ENCODE peak calls at places on chromosomes 1 and 21, in ten cellular contexts. G is B cell; D is Calu3; R is suprapubic skin; Y is psoas muscle; F is AG09309; W is stomach; M is left ventricle myocardium inferior; H is CD8-positive, alpha-beta T cell; T is nephron progenitor cell. O is an unnamed sample.

GRCh38 chr1:21184266-21184665 is 7.6 kb upstream of the EIF4G3 start:
- DNase-seq in G (peak), T (no peak), D (no peak), F (no peak), H (no peak), M (no peak), R (peak), W (no peak), Y (no peak), O (no peak)

GRCh38 chr1:217135987-217136894 is 413.0 kb upstream of the ESRRG start:
- DNase-seq in G (no peak), D (no peak), W (no peak), F (no peak), Y (no peak), R (no peak), H (no peak), T (peak), M (no peak), O (no peak)

GRCh38 chr1:2214541-2215241 is 13.4 kb upstream of the SKI start:
- DNase-seq in W (no peak), Y (peak), D (no peak), M (peak), T (no peak), F (no peak), G (no peak), R (no peak), H (no peak), O (peak)

GRCh38 chr1:197519741-197520334 is 251.8 kb downstream of the CRB1 start:
- DNase-seq in W (no peak), R (no peak), F (no peak), Y (no peak), H (no peak), M (no peak), D (no peak), T (no peak), G (no peak), O (no peak)

GRCh38 chr1:234014208-234014607 is 109.7 kb downstream of the SLC35F3 start:
- DNase-seq in F (no peak), R (no peak), G (no peak), T (no peak), H (no peak), W (no peak), Y (no peak), M (no peak), D (no peak), O (no peak)

GRCh38 chr1:188611432-188611831 is 1782.7 kb downstream of the PLA2G4A start:
- DNase-seq in M (no peak), F (no peak), R (no peak), D (no peak), Y (no peak), H (no peak), W (no peak), T (no peak), G (no peak), O (no peak)

GRCh38 chr1:44049839-44050238 is 18.6 kb upstream of the SLC6A9 start:
- DNase-seq in W (no peak), H (no peak), D (no peak), F (peak), G (no peak), R (no peak), M (no peak), Y (no peak), T (no peak), O (no peak)

GRCh38 chr21:38402291-38402690 is 96.0 kb downstream of the ERG start:
- DNase-seq in T (no peak), Y (no peak), R (no peak), H (no peak), G (no peak), M (no peak), W (no peak), F (no peak), D (no peak), O (no peak)

GRCh38 chr1:81509619-81510018 is 291.1 kb upstream of the ADGRL2 start:
- DNase-seq in F (no peak), W (peak), M (no peak), H (no peak), D (peak), Y (no peak), T (no peak), R (no peak), G (no peak), O (no peak)

GRCh38 chr1:227315500-227316346 is 2.6 kb downstream of the CDC42BPA start:
- DNase-seq in H (no peak), Y (no peak), D (no peak), F (no peak), G (no peak), W (peak), T (no peak), M (no peak), R (no peak), O (no peak)

GRCh38 chr1:92310185-92310597 is 11.3 kb downstream of the RPAP2 start:
- DNase-seq in T (no peak), D (no peak), Y (no peak), H (no peak), R (no peak), F (no peak), M (no peak), G (no peak), W (no peak), O (no peak)

GRCh38 chr1:201220388-201220715 is 29.7 kb downstream of the IGFN1 start:
- DNase-seq in W (no peak), M (no peak), T (no peak), H (no peak), Y (no peak), D (no peak), F (no peak), G (no peak), R (no peak), O (no peak)

GRCh38 chr1:229221106-229222019 is 49.5 kb upstream of the RAB4A start:
- DNase-seq in F (no peak), M (no peak), H (no peak), R (no peak), T (no peak), Y (no peak), G (no peak), W (peak), D (peak), O (peak)

GRCh38 chr1:195608883-195609282 is 999.4 kb downstream of the KCNT2 start:
- DNase-seq in F (no peak), W (no peak), Y (no peak), T (no peak), G (no peak), R (no peak), M (no peak), H (no peak), D (no peak), O (no peak)

GRCh38 chr1:4597020-4597419 is 57.4 kb upstream of the AJAP1 start:
- DNase-seq in W (peak), T (no peak), D (no peak), F (no peak), G (no peak), M (no peak), Y (no peak), R (no peak), H (no peak), O (no peak)

GRCh38 chr1:2474104-2474787 is 1.8 kb upstream of the PLCH2 start:
- DNase-seq in Y (no peak), R (no peak), F (no peak), M (no peak), D (no peak), T (no peak), G (no peak), W (no peak), H (no peak), O (no peak)

GRCh38 chr1:222777977-222778376 is 36.9 kb upstream of the DISP1 start:
- DNase-seq in M (no peak), W (no peak), D (no peak), Y (no peak), G (no peak), R (no peak), T (no peak), H (no peak), F (no peak), O (no peak)

GRCh38 chr1:168939131-168939946 is 167.2 kb upstream of the ATP1B1 start:
- DNase-seq in T (no peak), R (no peak), D (no peak), F (no peak), W (no peak), Y (no peak), M (no peak), H (no peak), G (no peak), O (no peak)

GRCh38 chr21:35606136-35606535 is 454.2 kb downstream of the SETD4 start:
- DNase-seq in H (no peak), M (no peak), D (no peak), T (no peak), R (no peak), F (no peak), Y (no peak), W (no peak), G (no peak), O (no peak)

GRCh38 chr1:173688300-173688699 is 18.6 kb upstream of the ANKRD45 start:
- DNase-seq in G (no peak), Y (no peak), M (no peak), T (no peak), W (no peak), D (no peak), F (no peak), R (no peak), H (no peak), O (no peak)

GRCh38 chr1:149936076-149936991 is at the start of gene MTMR11:
- DNase-seq in D (peak), Y (no peak), R (no peak), W (peak), G (no peak), H (no peak), M (no peak), T (no peak), F (no peak), O (no peak)

GRCh38 chr1:153669606-153670005 is 1.2 kb downstream of the ILF2 start:
- DNase-seq in G (no peak), H (no peak), W (no peak), M (no peak), R (no peak), F (no peak), Y (no peak), D (no peak), T (no peak), O (peak)

GRCh38 chr1:235327559-235328270 is at the start of gene ARID4B:
- DNase-seq in G (no peak), M (peak), F (no peak), R (peak), D (no peak), T (peak), Y (peak), H (no peak), W (peak), O (peak)

GRCh38 chr1:57908471-57908870 is 484.6 kb upstream of the DAB1 start:
- DNase-seq in Y (no peak), F (no peak), W (no peak), D (no peak), M (no peak), H (no peak), G (no peak), T (peak), R (no peak), O (no peak)

GRCh38 chr1:69835924-69836323 is 268.2 kb downstream of the LRRC7 start:
- DNase-seq in H (no peak), Y (no peak), R (no peak), F (no peak), D (no peak), M (no peak), T (no peak), W (no peak), G (no peak), O (no peak)

DNA sequence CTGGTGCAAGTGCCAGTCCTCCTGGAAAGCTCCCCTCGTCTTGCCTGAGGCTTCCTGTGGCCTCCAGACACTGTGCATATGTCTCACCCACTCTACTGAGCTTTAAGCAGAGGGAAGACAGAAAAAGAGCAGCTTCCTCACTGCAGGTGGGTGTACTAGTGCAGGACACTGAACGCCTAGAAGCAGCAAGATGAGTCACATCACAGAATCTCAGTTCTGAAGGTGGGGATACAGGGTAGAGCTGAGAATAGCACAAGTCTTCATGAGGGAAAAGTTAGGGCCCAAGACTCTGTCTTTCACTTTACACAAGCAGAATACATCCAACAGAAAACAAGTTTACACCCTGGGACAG is 37.4 kb downstream of the PCAT6 start:
- DNase-seq in D (no peak), T (no peak), W (no peak), G (no peak), R (no peak), H (no peak), Y (no peak), F (no peak), M (no peak), O (no peak)
- TF ChIP-seq CTCF in D (no peak), T (no peak), W (no peak), G (no peak), R (no peak), H (no peak), Y (no peak), F (no peak), M (no peak), O (no peak)

GRCh38 chr1:31065310-31066217 is at the start of gene PUM1:
- DNase-seq in W (peak), R (peak), F (peak), G (peak), Y (peak), T (peak), H (peak), M (peak), D (peak), O (peak)
- TF ChIP-seq CTCF in W (no peak), R (no peak), F (no peak), G (no peak), Y (peak), T (no peak), H (no peak), M (peak), D (no peak), O (no peak)

GRCh38 chr1:100481320-100481719 is 56.6 kb upstream of the GPR88 start:
- DNase-seq in M (no peak), F (no peak), T (no peak), H (no peak), R (no peak), Y (no peak), W (no peak), D (no peak), G (no peak), O (no peak)
- TF ChIP-seq CTCF in M (no peak), F (no peak), T (no peak), H (no peak), R (no peak), Y (no peak), W (no peak), D (no peak), G (no peak), O (no peak)

GRCh38 chr1:154988053-154988954 is 5.1 kb upstream of the LENEP start:
- DNase-seq in F (no peak), G (no peak), T (no peak), Y (peak), H (no peak), W (no peak), D (no peak), M (no peak), R (no peak), O (peak)
- TF ChIP-seq CTCF in F (no peak), G (no peak), T (no peak), Y (no peak), H (no peak), W (no peak), D (peak), M (no peak), R (no peak), O (no peak)

O was measured in lower lobe of right lung.